ENCODE peak calls at places on chromosomes 5 and 9, in six cellular contexts. M is DMS 273 treated with DMSO at 0.1 percent for 48 hours, N is GM19239, P is head of caudate nucleus, L is mesenchymal stem cell, Z is sigmoid colon. G is an unnamed sample.

GRCh38 chr5:16465544-16466432 is at the start of gene ZNF622:
- DNase-seq in L (peak), N (peak), Z (peak), P (peak), M (peak), G (peak)

GRCh38 chr5:151509231-151509630 is 61.8 kb downstream of the SLC36A1 start:
- DNase-seq in P (no peak), N (no peak), L (no peak), Z (no peak), M (no peak), G (no peak)

GRCh38 chr5:135835766-135836165 is 1.3 kb downstream of the SLC25A48 start:
- DNase-seq in M (no peak), P (no peak), N (no peak), Z (no peak), L (no peak), G (no peak)

GRCh38 chr5:126499278-126499677 is 76.1 kb downstream of the GRAMD2B start:
- DNase-seq in M (no peak), N (no peak), L (no peak), P (no peak), Z (no peak), G (no peak)

GRCh38 chr9:34929506-34930102 is 28.5 kb upstream of the PHF24 start:
- DNase-seq in L (peak), P (peak), M (no peak), Z (no peak), N (peak), G (peak)

GRCh38 chr9:93675336-93676150 is 99.2 kb downstream of the PHF2 start:
- DNase-seq in Z (peak), L (no peak), M (no peak), P (peak), N (no peak), G (no peak)

GRCh38 chr9:95725045-95725444 is 150.4 kb upstream of the ERCC6L2 start:
- DNase-seq in L (no peak), N (peak), P (no peak), M (no peak), Z (no peak), G (no peak)

GRCh38 chr5:172362755-172363154 is 79.2 kb upstream of the UBTD2 start:
- DNase-seq in P (no peak), Z (no peak), N (no peak), M (no peak), L (no peak), G (no peak)

GRCh38 chr9:70113403-70114022 is 69.9 kb downstream of the MAMDC2 start:
- DNase-seq in P (no peak), Z (peak), L (peak), N (peak), M (no peak), G (peak)

G was measured in GM12891.